ENCODE peak calls at places on chromosomes 7 and 10, in six cellular contexts. G is heart left ventricle, Z is cardiac muscle cell, J is progenitor cell of endocrine pancreas, C is fibroblast of lung, D is WTC11. U is an unnamed sample.

GRCh38 chr7:53121374-53121773 is 85.9 kb downstream of the POM121L12 start:
- DNase-seq in G (no peak), Z (no peak), J (no peak), C (no peak), D (no peak), U (no peak)

GRCh38 chr7:22350466-22351328 is 6.3 kb downstream of the RAPGEF5 start:
- DNase-seq in G (no peak), Z (peak), J (no peak), C (no peak), D (no peak), U (no peak)

GRCh38 chr7:80542398-80542797 is 30.5 kb upstream of the GNAT3 start:
- DNase-seq in G (no peak), Z (peak), J (no peak), C (peak), D (no peak), U (no peak)

GRCh38 chr10:86681047-86681446 is 12.7 kb downstream of the LDB3 start:
- DNase-seq in G (peak), Z (no peak), J (no peak), C (no peak), D (no peak), U (no peak)

GRCh38 chr7:76310102-76310957 is 7.9 kb downstream of the HSPB1 start:
- DNase-seq in G (no peak), Z (no peak), J (no peak), C (no peak), D (no peak), U (no peak)

GRCh38 chr7:21054427-21055133 is 267.9 kb upstream of the SP8 start:
- DNase-seq in G (no peak), Z (no peak), J (no peak), C (no peak), D (no peak), U (no peak)

GRCh38 chr10:73340121-73340520 is 18.5 kb downstream of the CFAP70 start:
- DNase-seq in G (no peak), Z (no peak), J (no peak), C (no peak), D (no peak), U (no peak)

GRCh38 chr7:47047384-47047783 is 534.5 kb downstream of the TNS3 start:
- DNase-seq in G (no peak), Z (no peak), J (no peak), C (no peak), D (no peak), U (no peak)

GRCh38 chr7:74290999-74291441 is 1.8 kb downstream of the CLIP2 start:
- DNase-seq in G (no peak), Z (no peak), J (no peak), C (no peak), D (peak), U (no peak)